ENCODE peak calls at places on chromosomes 2 and 18, in ten cellular contexts. B is ovary, V is B cell, Y is A549, N is GM13976, L is endothelial cell, D is cardiac muscle cell, H is choroid plexus epithelial cell, S is foreskin fibroblast, O is neural crest cell. E is an unnamed sample.

GRCh38 chr18:48142994-48143393 is 212.5 kb upstream of the SMAD2 start:
- DNase-seq in N (no peak), Y (no peak), H (no peak), B (no peak), O (no peak), S (no peak), D (no peak), L (no peak), V (no peak), E (no peak)

GRCh38 chr18:35862115-35862640 is 110.3 kb upstream of the RMP24 start:
- DNase-seq in H (no peak), N (no peak), O (no peak), S (no peak), B (no peak), V (no peak), L (no peak), Y (no peak), D (peak), E (no peak)

GRCh38 chr2:139122711-139123158 is 342.5 kb upstream of the NXPH2 start:
- DNase-seq in Y (no peak), B (no peak), D (peak), V (no peak), H (peak), N (no peak), O (no peak), S (peak), L (no peak), E (no peak)

GRCh38 chr2:40721595-40721994 is 269.7 kb upstream of the SLC8A1 start:
- DNase-seq in B (no peak), N (no peak), V (no peak), H (no peak), L (no peak), Y (no peak), O (no peak), D (no peak), S (peak), E (no peak)

GRCh38 chr2:110752871-110753270 is 20.5 kb downstream of the ACOXL start:
- DNase-seq in D (no peak), Y (no peak), O (no peak), L (no peak), N (no peak), S (no peak), V (no peak), H (no peak), B (no peak), E (no peak)

GRCh38 chr2:43225788-43226557 is 433 bp downstream of the ZFP36L2 start:
- DNase-seq in L (peak), V (peak), Y (peak), B (peak), S (peak), O (peak), D (no peak), H (peak), N (peak), E (peak)

GRCh38 chr2:219254590-219255219 is 987 bp upstream of the TUBA4A start:
- DNase-seq in H (no peak), V (peak), S (no peak), Y (no peak), N (peak), B (no peak), L (no peak), O (no peak), D (no peak), E (peak)

GRCh38 chr2:152247337-152247695 is 71.8 kb upstream of the STAM2 start:
- DNase-seq in O (no peak), V (no peak), D (no peak), H (no peak), N (no peak), Y (no peak), B (no peak), S (peak), L (no peak), E (no peak)

GRCh38 chr2:235050992-235051351 is 99.2 kb downstream of the SH3BP4 start:
- DNase-seq in V (no peak), S (peak), L (no peak), H (peak), Y (peak), N (no peak), O (no peak), B (peak), D (peak), E (no peak)

GRCh38 chr18:60543646-60544045 is 171.1 kb upstream of the MC4R start:
- DNase-seq in V (no peak), B (no peak), Y (no peak), S (no peak), O (no peak), H (peak), D (no peak), N (no peak), L (no peak), E (no peak)

GRCh38 chr18:78497641-78498040 is 482.0 kb upstream of the SALL3 start:
- DNase-seq in H (no peak), L (no peak), O (no peak), Y (no peak), V (no peak), N (no peak), B (no peak), S (no peak), D (no peak), E (no peak)

GRCh38 chr2:226887940-226888339 is 52.1 kb downstream of the RHBDD1 start:
- DNase-seq in S (peak), B (no peak), Y (peak), L (no peak), N (no peak), H (peak), O (no peak), D (peak), V (no peak), E (no peak)

GRCh38 chr2:36235877-36236276 is 119.7 kb upstream of the CRIM1 start:
- DNase-seq in O (no peak), V (no peak), L (no peak), B (no peak), D (no peak), N (no peak), S (no peak), H (no peak), Y (no peak), E (no peak)

GRCh38 chr18:14117611-14118010 is 14.6 kb downstream of the ZNF519 start:
- DNase-seq in B (no peak), O (no peak), N (no peak), Y (no peak), S (no peak), D (no peak), V (no peak), L (no peak), H (peak), E (no peak)

GRCh38 chr2:143489135-143489534 is 359.9 kb downstream of the ARHGAP15 start:
- DNase-seq in B (no peak), N (no peak), O (no peak), Y (no peak), S (peak), V (no peak), D (peak), L (no peak), H (peak), E (no peak)

GRCh38 chr2:75226099-75226498 is 26.8 kb upstream of the TACR1 start:
- DNase-seq in H (no peak), S (no peak), N (no peak), D (no peak), V (no peak), B (no peak), O (no peak), Y (no peak), L (no peak), E (no peak)

GRCh38 chr18:77061946-77062517 is 70.6 kb downstream of the MBP start:
- DNase-seq in Y (no peak), D (no peak), O (no peak), B (no peak), V (peak), N (no peak), H (peak), S (no peak), L (no peak), E (peak)

GRCh38 chr2:127814677-127815076 is 3.7 kb upstream of the WDR33 start:
- DNase-seq in Y (no peak), H (no peak), B (no peak), L (no peak), D (no peak), O (no peak), N (no peak), S (no peak), V (no peak), E (no peak)

GRCh38 chr2:58594175-58594574 is 353.1 kb upstream of the FANCL start:
- DNase-seq in H (peak), L (peak), S (no peak), B (no peak), Y (peak), V (no peak), O (no peak), N (no peak), D (no peak), E (no peak)
- TF ChIP-seq CTCF in H (peak), L (peak), S (no peak), B (no peak), Y (no peak), V (peak), O (peak), N (no peak), D (no peak), E (no peak)

DNA sequence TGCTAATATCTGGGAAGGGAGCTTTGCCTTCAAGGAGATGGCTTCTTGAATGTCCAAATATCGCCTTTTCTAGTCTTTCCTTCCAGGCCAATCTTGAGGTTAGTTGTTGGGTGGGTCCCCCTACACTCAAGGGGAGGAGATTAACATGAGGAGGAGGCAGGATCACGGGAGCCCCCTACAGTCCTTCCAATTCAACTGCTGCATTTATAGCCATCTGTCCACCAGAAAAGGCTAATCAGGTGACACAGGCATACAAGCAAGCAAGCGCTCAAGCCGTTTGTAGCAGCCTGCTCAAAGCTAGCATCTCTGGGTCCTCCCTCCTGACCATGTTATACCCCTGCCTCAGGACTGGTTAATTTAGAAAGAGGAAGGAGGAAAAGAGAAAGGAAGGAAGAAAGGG is 87.6 kb downstream of the MRPS9 start:
- DNase-seq in N (no peak), V (no peak), S (no peak), D (no peak), H (no peak), O (no peak), Y (peak), L (no peak), B (no peak), E (no peak)
- TF ChIP-seq CTCF in N (no peak), V (no peak), S (no peak), D (peak), H (peak), O (no peak), Y (no peak), L (no peak), B (no peak), E (no peak)

GRCh38 chr2:217859926-217860325 is 142.9 kb downstream of the TNS1 start:
- DNase-seq in B (no peak), Y (no peak), D (no peak), S (no peak), L (no peak), V (no peak), N (no peak), O (no peak), H (no peak), E (no peak)
- TF ChIP-seq CTCF in B (no peak), Y (no peak), D (no peak), S (no peak), L (no peak), V (no peak), N (no peak), O (no peak), H (no peak), E (no peak)

DNA sequence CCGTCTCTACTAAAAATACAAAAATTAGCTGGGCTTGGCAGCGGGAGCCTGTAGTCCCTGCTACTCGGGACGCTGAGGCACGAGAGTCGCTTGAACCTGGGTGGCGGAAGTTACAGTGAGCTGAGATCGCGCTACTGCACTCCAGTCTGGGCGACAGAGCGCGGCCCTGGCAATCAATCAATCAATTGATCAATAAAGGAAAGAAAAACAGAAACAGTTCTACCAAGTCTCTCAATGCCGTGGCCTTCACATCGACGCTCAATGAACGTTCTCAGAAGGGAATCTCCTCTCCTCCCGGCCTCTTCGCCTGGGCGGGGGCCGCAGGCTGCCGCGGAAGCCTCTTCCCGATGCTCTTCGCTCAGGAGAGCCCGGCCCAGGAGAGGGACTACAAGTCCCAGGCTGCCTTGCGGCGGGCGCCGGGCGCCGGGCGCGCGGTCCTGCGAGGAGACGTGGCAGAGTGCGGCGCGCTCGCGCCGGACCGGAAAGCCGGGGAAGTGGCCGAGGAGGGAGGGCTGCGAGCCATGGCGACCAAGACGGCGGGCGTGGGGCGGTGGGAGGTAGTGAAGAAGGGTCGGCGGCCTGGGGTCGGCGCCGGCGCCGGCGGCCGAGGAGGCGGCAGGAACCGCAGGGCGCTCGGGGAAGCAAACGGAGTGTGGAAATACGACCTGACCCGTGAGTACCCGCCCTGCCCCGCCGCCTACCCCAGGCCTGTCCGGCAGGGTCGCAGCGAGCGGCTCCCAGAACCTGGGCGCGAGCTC is at the start of gene TMEM214:
- DNase-seq in V (peak), B (peak), L (peak), N (peak), Y (peak), S (peak), O (peak), H (peak), D (peak), E (peak)
- TF ChIP-seq CTCF in V (no peak), B (peak), L (no peak), N (no peak), Y (no peak), S (no peak), O (no peak), H (no peak), D (no peak), E (no peak)

DNA sequence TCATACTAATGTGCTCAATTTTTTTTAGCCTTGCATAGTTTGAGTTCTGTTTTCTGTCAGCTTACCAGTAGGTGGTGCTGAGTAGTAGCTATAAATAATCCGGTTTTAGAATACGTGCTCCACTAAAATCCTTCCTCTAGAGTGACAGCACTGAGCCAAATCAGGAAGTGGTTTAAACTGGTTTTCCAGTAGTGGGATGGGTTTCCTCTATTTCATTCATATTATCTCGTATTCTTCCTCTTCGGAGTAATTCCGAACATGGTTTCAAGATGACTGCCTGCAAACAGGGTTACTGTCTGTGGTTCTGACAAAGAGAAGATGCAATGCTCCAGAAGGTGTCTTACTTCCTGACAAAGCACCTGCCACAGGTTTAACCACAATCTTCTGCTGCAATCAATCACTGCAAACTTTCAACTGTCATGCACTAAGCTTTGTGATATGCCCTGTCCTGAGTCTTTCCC is 496.9 kb upstream of the VRK2 start:
- DNase-seq in D (no peak), B (no peak), Y (peak), N (no peak), O (no peak), H (peak), S (no peak), V (no peak), L (no peak), E (no peak)
- TF ChIP-seq CTCF in D (no peak), B (no peak), Y (peak), N (peak), O (peak), H (peak), S (peak), V (no peak), L (no peak), E (no peak)

DNA sequence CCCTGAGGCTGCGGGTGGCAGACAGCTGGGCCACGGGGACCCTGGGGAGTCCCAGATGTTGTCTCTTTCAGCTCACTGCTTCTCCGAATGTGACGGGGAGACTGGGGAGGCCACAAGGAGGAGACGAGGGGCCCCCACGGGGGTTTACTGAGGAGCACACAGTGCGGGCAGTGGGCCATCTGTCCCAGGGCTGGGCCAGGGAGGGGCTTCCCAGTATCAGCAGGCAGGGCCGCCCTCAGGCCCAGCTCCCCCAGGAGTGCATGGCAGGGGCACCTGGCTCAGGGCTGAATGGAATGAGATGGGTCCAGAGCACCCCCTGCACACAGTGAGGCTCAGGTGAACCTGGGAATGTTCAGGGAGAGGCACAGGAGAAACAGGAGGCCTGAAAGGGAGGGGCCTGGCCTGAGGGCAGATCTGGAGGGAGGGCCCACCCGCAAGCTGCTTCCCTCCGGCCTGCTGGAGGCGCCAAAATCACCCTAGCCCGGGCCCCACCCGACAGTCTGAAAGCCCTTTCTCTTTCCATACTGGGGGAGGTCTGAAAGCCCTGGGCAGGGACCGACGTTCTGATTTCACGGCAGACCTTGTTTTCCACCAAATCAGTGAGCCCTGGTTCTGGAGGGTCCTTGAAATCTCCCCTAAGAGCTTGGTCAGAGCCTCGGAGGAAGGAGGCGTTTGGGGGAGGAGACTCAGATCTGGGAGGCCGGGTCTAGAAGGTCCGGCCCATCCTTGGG is 35.5 kb upstream of the PTMA start:
- DNase-seq in V (peak), Y (peak), N (peak), D (peak), B (peak), O (no peak), H (peak), L (peak), S (peak), E (no peak)
- TF ChIP-seq CTCF in V (peak), Y (peak), N (peak), D (peak), B (no peak), O (no peak), H (peak), L (no peak), S (peak), E (no peak)

GRCh38 chr2:190511104-190511503 is 23.4 kb downstream of the NEMP2 start:
- DNase-seq in V (no peak), B (no peak), N (no peak), O (no peak), S (peak), Y (peak), H (peak), L (no peak), D (peak), E (no peak)
- TF ChIP-seq CTCF in V (peak), B (peak), N (peak), O (peak), S (peak), Y (peak), H (peak), L (peak), D (peak), E (no peak)

DNA sequence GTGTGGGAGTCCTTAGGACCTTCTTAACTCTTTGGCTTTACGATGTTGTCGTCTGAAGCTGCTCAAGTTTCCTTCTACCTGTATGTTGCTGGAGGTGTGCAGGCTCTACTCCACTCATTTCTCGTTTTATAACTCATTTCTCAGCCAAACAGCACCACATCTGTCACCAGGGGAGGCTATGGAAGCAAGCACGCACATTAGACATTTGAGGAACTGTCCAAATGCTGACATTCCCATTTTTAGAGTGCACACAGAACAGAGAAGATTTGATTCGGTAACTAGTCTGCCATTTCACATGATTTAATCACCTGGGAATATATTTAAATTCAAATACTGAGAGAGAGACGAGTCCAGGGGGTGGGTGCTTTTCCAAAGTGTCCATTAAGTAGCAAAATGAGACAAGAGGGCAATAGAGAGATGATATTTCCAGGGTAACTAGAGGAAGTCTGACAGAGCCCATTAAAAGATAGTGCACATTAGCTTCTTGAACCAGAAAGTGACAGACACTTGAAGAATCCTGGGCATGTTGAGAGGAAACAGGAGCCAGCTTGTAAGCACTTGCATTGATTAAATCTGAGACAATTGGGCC is 793.3 kb downstream of the TDRD15 start:
- DNase-seq in O (no peak), L (no peak), S (no peak), B (no peak), D (peak), Y (no peak), V (no peak), N (no peak), H (peak), E (no peak)
- TF ChIP-seq CTCF in O (no peak), L (no peak), S (no peak), B (no peak), D (no peak), Y (no peak), V (no peak), N (no peak), H (no peak), E (no peak)

GRCh38 chr2:78427170-78427569 is 598.3 kb upstream of the REG3G start:
- DNase-seq in D (no peak), V (no peak), B (no peak), H (no peak), S (no peak), L (no peak), O (no peak), Y (no peak), N (no peak), E (no peak)

GRCh38 chr2:78431241-78431640 is 594.3 kb upstream of the REG3G start:
- DNase-seq in L (peak), H (no peak), Y (peak), N (no peak), O (no peak), V (no peak), B (no peak), D (no peak), S (no peak), E (no peak)
- TF ChIP-seq CTCF in L (peak), H (no peak), Y (no peak), N (no peak), O (no peak), V (no peak), B (no peak), D (no peak), S (no peak), E (no peak)

GRCh38 chr2:72293620-72294019 is 146.0 kb upstream of the CYP26B1 start:
- DNase-seq in N (no peak), B (no peak), H (peak), S (peak), Y (peak), V (no peak), L (no peak), O (no peak), D (peak), E (no peak)
- TF ChIP-seq CTCF in N (no peak), B (no peak), H (no peak), S (no peak), Y (no peak), V (no peak), L (no peak), O (no peak), D (no peak), E (no peak)

E was measured in natural killer cell.